ENCODE peak calls at places on chromosomes 3 and 15, in nine cellular contexts. M is PC-3; W is SK-N-SH; X is psoas muscle; G is pancreas; R is CD8-positive, alpha-beta memory T cell; D is GM23338; C is heart left ventricle; K is left ventricle myocardium inferior. Y is an unnamed sample. For H3K36me3, the result is how much of the 10 kb centered on the place peaks cover.

GRCh38 chr3:168249539-168250414 is 154.1 kb upstream of the GOLIM4 start:
- DNase-seq in D (peak), W (peak), G (peak), X (peak), M (peak), R (no peak), C (peak), K (peak), Y (peak)

GRCh38 chr15:90876046-90876445 is 7.7 kb downstream of the FURIN start:
- DNase-seq in W (no peak), X (no peak), G (no peak), M (no peak), R (no peak), D (no peak), C (no peak), K (no peak), Y (peak)

GRCh38 chr3:166446986-166447385 is 609.8 kb upstream of the BCHE start:
- DNase-seq in G (no peak), K (no peak), D (no peak), R (no peak), X (no peak), M (peak), C (no peak), W (no peak), Y (no peak)

GRCh38 chr3:127035672-127036071 is 52.8 kb downstream of the PLXNA1 start:
- DNase-seq in D (no peak), K (peak), C (no peak), X (peak), R (no peak), M (peak), W (no peak), G (peak), Y (no peak)

GRCh38 chr3:58358808-58359207 is 26.1 kb downstream of the PXK start:
- DNase-seq in M (no peak), G (no peak), D (no peak), X (no peak), W (no peak), K (no peak), C (no peak), R (no peak), Y (no peak)

GRCh38 chr3:169052465-169053302 is 610.8 kb downstream of the MECOM start:
- DNase-seq in D (no peak), X (no peak), K (no peak), W (no peak), C (no peak), R (no peak), M (peak), G (no peak), Y (no peak)

GRCh38 chr3:123658118-123658859 is 73.4 kb upstream of the HACD2 start:
- DNase-seq in D (no peak), M (peak), G (no peak), X (peak), K (peak), R (no peak), W (no peak), C (peak), Y (no peak)

GRCh38 chr15:88638626-88639372 is at the start of gene ISG20:
- DNase-seq in R (peak), M (peak), C (peak), D (peak), K (peak), X (peak), G (peak), W (peak), Y (peak)

GRCh38 chr3:106262976-106263375 is 394.2 kb upstream of the CBLB start:
- DNase-seq in W (no peak), C (no peak), G (no peak), M (no peak), K (no peak), D (no peak), R (no peak), X (no peak), Y (no peak)

GRCh38 chr3:69052567-69052898 is 400 bp upstream of the TMF1 start:
- DNase-seq in W (no peak), D (no peak), K (no peak), X (no peak), C (no peak), M (no peak), R (no peak), G (no peak), Y (no peak)

GRCh38 chr3:153070153-153070868 is 91.7 kb upstream of the RAP2B start:
- DNase-seq in C (no peak), K (no peak), M (peak), R (no peak), G (no peak), W (no peak), X (no peak), D (no peak), Y (no peak)

GRCh38 chr3:112767177-112767576 is 79.5 kb downstream of the CD200R1L start:
- DNase-seq in C (no peak), M (no peak), W (no peak), G (no peak), D (no peak), X (no peak), K (no peak), R (no peak), Y (no peak)

GRCh38 chr15:69034352-69034751 is 19.9 kb downstream of the NOX5 start:
- DNase-seq in D (no peak), K (no peak), R (no peak), G (no peak), C (no peak), W (no peak), X (no peak), M (peak), Y (no peak)

GRCh38 chr3:212432-212831 is 15.9 kb downstream of the CHL1 start:
- DNase-seq in C (no peak), W (no peak), D (no peak), K (no peak), X (no peak), M (no peak), G (no peak), R (no peak), Y (no peak)
- H3K4me3 ChIP-seq in C (no peak), W (no peak), D (no peak), K (no peak), X (no peak), M (no peak), G (no peak), R (no peak), Y (no peak)

DNA sequence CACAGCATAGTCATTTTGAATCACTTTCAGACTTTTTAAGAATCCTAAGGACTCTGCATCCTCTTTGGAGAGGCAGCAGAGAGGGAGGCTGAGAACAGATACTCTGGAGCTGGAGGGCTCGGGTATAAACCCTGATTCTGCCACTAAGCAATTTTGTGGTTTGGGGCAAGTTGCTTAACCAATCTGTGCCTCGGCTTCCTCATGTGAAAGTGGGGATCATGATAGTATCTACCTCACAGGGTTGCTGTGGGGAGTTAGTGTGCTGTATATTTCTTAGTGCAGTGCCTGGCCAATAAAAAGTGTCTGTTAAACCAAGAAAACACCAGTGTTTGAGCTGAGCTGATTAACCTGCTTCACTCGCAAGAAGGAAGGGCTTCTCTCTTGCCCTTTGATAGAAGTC is 34.0 kb downstream of the CTSH start:
- DNase-seq in R (no peak), M (no peak), X (no peak), C (no peak), G (no peak), D (no peak), K (no peak), W (no peak), Y (no peak)
- H3K36me3 ChIP-seq in R (under half), M (under half), X (half or more), C (half or more), G (under half), D (under half), K (under half), W (half or more), Y (half or more)

DNA sequence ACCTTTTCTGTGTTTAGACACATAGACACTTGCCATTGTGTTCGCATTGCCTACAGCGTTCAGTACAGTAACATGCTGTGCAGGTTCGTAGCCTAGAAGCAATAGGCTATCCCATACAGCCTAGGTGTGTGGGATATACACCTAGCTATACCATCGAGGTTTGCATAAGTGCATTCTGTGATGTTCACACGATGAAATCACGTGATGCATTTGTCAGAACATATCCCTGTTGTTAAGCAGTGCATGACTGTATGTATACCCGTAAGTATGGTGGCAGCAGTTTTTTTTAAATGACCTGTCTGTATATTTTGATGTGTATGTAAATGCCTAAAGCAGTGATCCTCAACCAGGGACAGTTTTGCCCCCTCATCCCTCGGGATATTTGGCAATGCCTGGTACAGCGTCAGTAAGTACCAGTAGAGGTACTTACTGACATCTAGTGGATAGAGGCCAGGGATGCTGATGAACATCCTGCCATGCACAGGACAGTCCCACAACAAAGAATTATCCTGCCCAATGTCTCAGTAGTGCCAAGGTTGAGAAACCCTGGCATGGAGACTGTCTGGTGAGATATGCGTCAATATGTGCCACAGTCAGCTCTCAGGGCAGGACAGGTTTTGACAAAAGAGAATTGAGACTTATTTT is 129.1 kb downstream of the HCN4 start:
- DNase-seq in W (peak), C (no peak), X (no peak), D (peak), M (peak), G (no peak), K (no peak), R (no peak), Y (peak)
- H3K4me3 ChIP-seq in W (no peak), C (no peak), X (no peak), D (no peak), M (no peak), G (no peak), K (no peak), R (no peak), Y (no peak)

GRCh38 chr15:92951800-92952199 is 51.7 kb downstream of the CHD2 start:
- DNase-seq in W (no peak), K (no peak), X (no peak), D (no peak), R (no peak), C (no peak), G (no peak), M (no peak), Y (no peak)
- H3K36me3 ChIP-seq in W (half or more), K (half or more), X (half or more), D (half or more), R (half or more), C (half or more), G (under half), M (half or more), Y (half or more)

GRCh38 chr15:51750186-51750585 is 1.2 kb upstream of the TMOD2 start:
- DNase-seq in D (no peak), G (no peak), R (no peak), X (no peak), C (no peak), M (no peak), K (no peak), W (no peak), Y (no peak)
- H3K4me3 ChIP-seq in D (peak), G (no peak), R (no peak), X (no peak), C (no peak), M (no peak), K (peak), W (no peak), Y (no peak)

Y was measured in WERI-Rb-1.